ENCODE peak calls at places on chromosome 14, in nine cellular contexts. R is body of pancreas; K is endothelial cell; V is CD4-positive, alpha-beta memory T cell; Z is RKO; H is effector CD4-positive, alpha-beta T cell; I is K562; L is central memory CD8-positive, alpha-beta T cell; Y is A549. N is an unnamed sample.
A peak's percentile ranks its signal among the peaks of the same experiment; 100 is the strongest.

GRCh38 chr14:58479975-58480374 is 52.5 kb downstream of the KIAA0586 start:
- DNase-seq in L (no peak), V (no peak), K (no peak), I (no peak), R (no peak), H (no peak), Y (no peak), Z (no peak), N (no peak)

GRCh38 chr14:64919618-64920017 is 5.4 kb downstream of the CHURC1 start:
- DNase-seq in L (no peak), Z (no peak), H (no peak), V (no peak), K (no peak), R (no peak), Y (no peak), I (no peak), N (no peak)

GRCh38 chr14:67680941-67681340 is 6.5 kb upstream of the VTI1B start:
- DNase-seq in L (no peak), R (no peak), V (no peak), K (no peak), I (peak; percentile 28), H (no peak), Z (no peak), Y (no peak), N (no peak)

GRCh38 chr14:60247994-60248696 is 876 bp upstream of the PPM1A start:
- DNase-seq in Y (peak; percentile 94), Z (peak; percentile 97), H (peak; percentile 75), L (peak; percentile 60), R (peak; percentile 90), V (peak; percentile 85), K (peak; percentile 66), I (peak; percentile 87), N (peak; percentile 84)

GRCh38 chr14:58690801-58691516 is 53.2 kb downstream of the DACT1 start:
- DNase-seq in Y (no peak), L (no peak), V (no peak), K (no peak), Z (no peak), R (no peak), I (no peak), H (no peak), N (peak; percentile 89)

GRCh38 chr14:68173227-68173972 is 353.8 kb downstream of the RAD51B start:
- DNase-seq in Z (no peak), R (no peak), L (no peak), K (no peak), V (no peak), Y (no peak), H (no peak), I (no peak), N (no peak)

GRCh38 chr14:103372552-103373304 is 12.5 kb upstream of the MARK3 start:
- DNase-seq in Y (peak; percentile 77), L (no peak), K (no peak), H (no peak), I (peak; percentile 56), Z (peak; percentile 98), V (no peak), R (no peak), N (no peak)

GRCh38 chr14:68245146-68246073 is 425.8 kb downstream of the RAD51B start:
- DNase-seq in R (no peak), L (no peak), Y (no peak), K (no peak), H (no peak), V (no peak), I (peak; percentile 33), Z (no peak), N (no peak)

GRCh38 chr14:102829106-102829505 is 51.9 kb downstream of the TRAF3 start:
- DNase-seq in R (no peak), Y (no peak), K (no peak), I (no peak), V (no peak), H (no peak), Z (no peak), L (no peak), N (no peak)

GRCh38 chr14:90603336-90603735 is 206.5 kb downstream of the CALM1 start:
- DNase-seq in L (no peak), R (no peak), K (no peak), I (no peak), V (no peak), H (no peak), Y (no peak), Z (no peak), N (no peak)

GRCh38 chr14:59428581-59429012 is 36.6 kb downstream of the GPR135 start:
- DNase-seq in Y (no peak), V (no peak), Z (no peak), L (no peak), R (no peak), H (no peak), K (no peak), I (no peak), N (no peak)

GRCh38 chr14:39179042-39179441 is 4.0 kb downstream of the PNN start:
- DNase-seq in H (no peak), K (no peak), I (no peak), V (no peak), L (no peak), Y (no peak), R (no peak), Z (no peak), N (no peak)

GRCh38 chr14:84209021-84209420 is 1320.9 kb upstream of the FLRT2 start:
- DNase-seq in H (no peak), Z (no peak), Y (no peak), I (no peak), L (no peak), V (no peak), R (no peak), K (no peak), N (no peak)

GRCh38 chr14:30573203-30573814 is 14.4 kb downstream of the G2E3 start:
- DNase-seq in I (no peak), L (no peak), Y (no peak), H (no peak), V (no peak), K (no peak), R (no peak), Z (no peak), N (no peak)

GRCh38 chr14:99378782-99379214 is 101.9 kb downstream of the SETD3 start:
- DNase-seq in I (peak; percentile 34), Z (peak; percentile 37), V (no peak), H (no peak), L (no peak), Y (peak; percentile 78), R (no peak), K (no peak), N (no peak)

GRCh38 chr14:51716610-51717009 is 64.9 kb downstream of the FRMD6 start:
- DNase-seq in K (no peak), L (no peak), R (no peak), Z (no peak), Y (no peak), H (no peak), V (no peak), I (no peak), N (no peak)

GRCh38 chr14:96949594-96949993 is 152.4 kb downstream of the VRK1 start:
- DNase-seq in Z (no peak), L (no peak), H (no peak), V (no peak), K (no peak), I (no peak), R (no peak), Y (no peak), N (no peak)

GRCh38 chr14:102319351-102320032 is at the start of gene ZNF839:
- DNase-seq in L (peak; percentile 92), Y (peak; percentile 92), R (peak; percentile 94), H (peak; percentile 89), K (peak; percentile 91), I (peak; percentile 85), Z (peak; percentile 94), V (peak; percentile 94), N (peak; percentile 96)

GRCh38 chr14:103517172-103517566 is 5.5 kb downstream of the CKB start:
- DNase-seq in Z (no peak), I (no peak), H (no peak), R (no peak), Y (no peak), K (no peak), V (no peak), L (no peak), N (no peak)

GRCh38 chr14:50599700-50600444 is 39.9 kb downstream of the ATL1 start:
- DNase-seq in V (peak; percentile 11), Y (peak; percentile 14), Z (peak; percentile 64), I (peak; percentile 6), K (no peak), H (no peak), R (no peak), L (no peak), N (no peak)

GRCh38 chr14:91367173-91368171 is 50.1 kb downstream of the CCDC88C start:
- DNase-seq in K (no peak), H (peak; percentile 86), V (peak; percentile 68), Z (no peak), Y (no peak), R (peak; percentile 32), L (peak; percentile 61), I (no peak), N (peak; percentile 51)

GRCh38 chr14:104968153-104968527 is 10.0 kb downstream of the AHNAK2 start:
- DNase-seq in H (no peak), R (no peak), V (no peak), Z (no peak), Y (peak; percentile 47), I (no peak), L (no peak), K (peak; percentile 58), N (peak; percentile 61)

GRCh38 chr14:37597538-37598084 is 2.2 kb downstream of the TTC6 start:
- DNase-seq in V (no peak), Z (no peak), K (peak; percentile 65), I (no peak), L (no peak), Y (no peak), H (no peak), R (peak; percentile 29), N (peak; percentile 69)

GRCh38 chr14:82759691-82760090 is 1226.0 kb upstream of the SEL1L start:
- DNase-seq in I (no peak), L (no peak), K (no peak), Y (no peak), Z (no peak), R (no peak), V (no peak), H (no peak), N (no peak)

GRCh38 chr14:25178255-25178654 is 128.3 kb upstream of the STXBP6 start:
- DNase-seq in Y (no peak), I (no peak), V (no peak), L (no peak), R (no peak), Z (no peak), H (no peak), K (no peak), N (no peak)

GRCh38 chr14:52695481-52696091 is at the start of gene ERO1A:
- DNase-seq in Y (peak; percentile 66), L (peak; percentile 25), K (peak; percentile 68), R (peak; percentile 88), V (peak; percentile 68), I (peak; percentile 62), H (peak; percentile 59), Z (peak; percentile 82), N (peak; percentile 93)

GRCh38 chr14:90571149-90571548 is 174.3 kb downstream of the CALM1 start:
- DNase-seq in H (no peak), R (no peak), Z (no peak), V (no peak), L (no peak), I (no peak), Y (no peak), K (no peak), N (no peak)